ENCODE peak calls at places on chromosomes 4 and X, in seven cellular contexts. L, N, I, C, O, R and E are unnamed samples.

GRCh38 chr4:72468904-72469502 is 100.0 kb downstream of the ADAMTS3 start:
- DNase-seq in L (no peak), N (peak; percentile 37), I (peak; percentile 46), C (no peak), O (peak; percentile 79), R (no peak), E (peak; percentile 35)

GRCh38 chr4:93770201-93770600 is 58.4 kb upstream of the ATOH1 start:
- DNase-seq in L (no peak), N (no peak), I (no peak), C (no peak), O (no peak), R (no peak), E (no peak)

GRCh38 chrX:107718156-107718621 is 57.4 kb downstream of the TSC22D3 start:
- DNase-seq in L (peak; percentile 64), N (peak; percentile 79), I (peak; percentile 84), C (no peak), O (peak; percentile 93), R (no peak), E (peak; percentile 91)

GRCh38 chr4:5750052-5750950 is 39.3 kb downstream of the EVC start:
- DNase-seq in L (no peak), N (peak; percentile 93), I (peak; percentile 77), C (peak; percentile 87), O (peak; percentile 67), R (no peak), E (no peak)

GRCh38 chr4:53121304-53121865 is 244.5 kb downstream of the SCFD2 start:
- DNase-seq in L (no peak), N (no peak), I (no peak), C (no peak), O (no peak), R (no peak), E (no peak)

GRCh38 chr4:152920768-152921167 is 15.4 kb upstream of the FHDC1 start:
- DNase-seq in L (no peak), N (no peak), I (peak; percentile 40), C (no peak), O (no peak), R (no peak), E (no peak)

GRCh38 chr4:63742882-63743281 is 666.4 kb downstream of the TECRL start:
- DNase-seq in L (no peak), N (no peak), I (no peak), C (no peak), O (no peak), R (no peak), E (no peak)

GRCh38 chr4:82865592-82865991 is 25.4 kb downstream of the SEC31A start:
- DNase-seq in L (no peak), N (peak; percentile 92), I (peak; percentile 92), C (peak; percentile 68), O (peak; percentile 94), R (no peak), E (peak; percentile 13)

GRCh38 chrX:71660562-71661416 is 6.6 kb upstream of the LOC101059915 start:
- DNase-seq in L (no peak), N (no peak), I (no peak), C (no peak), O (no peak), R (no peak), E (no peak)

GRCh38 chrX:119502727-119503483 is 34.7 kb downstream of the SLC25A5 start:
- DNase-seq in L (no peak), N (peak; percentile 59), I (peak; percentile 60), C (peak; percentile 24), O (peak; percentile 31), R (peak; percentile 82), E (peak; percentile 92)

GRCh38 chr4:184811484-184812180 is 14.1 kb downstream of the ACSL1 start:
- DNase-seq in L (peak; percentile 55), N (no peak), I (no peak), C (no peak), O (no peak), R (no peak), E (no peak)

GRCh38 chr4:109495514-109495913 is 61.9 kb downstream of the SEC24B start:
- DNase-seq in L (no peak), N (no peak), I (no peak), C (no peak), O (no peak), R (no peak), E (no peak)

GRCh38 chr4:95388911-95389310 is 159.9 kb downstream of the UNC5C start:
- DNase-seq in L (no peak), N (no peak), I (peak; percentile 15), C (no peak), O (peak; percentile 26), R (no peak), E (no peak)

GRCh38 chr4:110492522-110492921 is 16.6 kb downstream of the ENPEP start:
- DNase-seq in L (no peak), N (no peak), I (no peak), C (no peak), O (no peak), R (no peak), E (no peak)

GRCh38 chrX:1105671-1106419 is 106.6 kb downstream of the CRLF2 start:
- DNase-seq in L (no peak), N (no peak), I (no peak), C (no peak), O (no peak), R (no peak), E (no peak)

GRCh38 chr4:42280327-42281095 is 116.8 kb upstream of the SHISA3 start:
- DNase-seq in L (no peak), N (peak; percentile 17), I (no peak), C (no peak), O (peak; percentile 19), R (no peak), E (peak; percentile 14)

GRCh38 chrX:97691901-97692455 is 808.3 kb downstream of the RPA4 start:
- DNase-seq in L (no peak), N (no peak), I (no peak), C (no peak), O (no peak), R (no peak), E (no peak)

GRCh38 chrX:118254611-118255010 is 91.3 kb upstream of the WDR44 start:
- DNase-seq in L (no peak), N (peak; percentile 34), I (peak; percentile 58), C (no peak), O (peak; percentile 76), R (no peak), E (peak; percentile 29)

GRCh38 chrX:115606861-115607260 is 45.9 kb downstream of the PLS3 start:
- DNase-seq in L (no peak), N (no peak), I (no peak), C (no peak), O (no peak), R (no peak), E (no peak)

GRCh38 chr4:147110968-147111367 is 165.3 kb upstream of the TTC29 start:
- DNase-seq in L (no peak), N (peak; percentile 18), I (peak; percentile 46), C (peak; percentile 12), O (peak; percentile 77), R (no peak), E (no peak)

GRCh38 chrX:10077425-10078188 is 79.2 kb upstream of the CLCN4 start:
- DNase-seq in L (no peak), N (peak; percentile 38), I (peak; percentile 43), C (peak; percentile 6), O (peak; percentile 33), R (no peak), E (peak; percentile 6)

GRCh38 chr4:77360451-77360850 is 203.4 kb downstream of the CCNG2 start:
- DNase-seq in L (no peak), N (no peak), I (no peak), C (no peak), O (no peak), R (no peak), E (no peak)

DNA sequence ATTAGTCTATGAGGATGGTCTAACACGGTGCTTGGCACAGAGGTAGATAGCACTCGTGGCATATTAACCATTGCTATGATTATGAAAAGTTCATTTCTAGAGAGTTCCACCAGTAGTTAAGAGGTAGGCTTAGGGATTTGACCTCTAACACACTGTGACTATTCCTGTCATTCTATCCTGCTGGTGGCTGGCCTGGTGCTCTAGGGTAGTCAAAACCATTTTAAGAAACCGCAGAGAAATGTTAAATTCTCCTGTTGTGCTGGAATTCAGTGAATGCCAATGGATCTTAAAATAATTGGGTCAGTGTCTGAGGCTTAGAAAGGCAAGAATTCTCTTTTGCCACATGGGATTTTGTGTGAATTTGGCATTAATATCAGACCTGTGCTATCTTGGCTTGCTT is 53.9 kb downstream of the VGLL1 start:
- DNase-seq in L (no peak), N (no peak), I (no peak), C (no peak), O (no peak), R (no peak), E (no peak)
- H3K4me3 ChIP-seq in L (no peak overlapping the region), N (no peak overlapping the region), I (no peak overlapping the region), C (no peak overlapping the region), O (no peak overlapping the region), R (no peak overlapping the region), E (no peak overlapping the region)

GRCh38 chr4:99947608-99948007 is 1.2 kb upstream of the DNAJB14 start:
- DNase-seq in L (no peak), N (no peak), I (no peak), C (no peak), O (peak; percentile 22), R (no peak), E (peak; percentile 1)
- H3K4me3 ChIP-seq in L (no peak overlapping the region), N (no peak overlapping the region), I (no peak overlapping the region), C (peak overlapping the region; percentile 5), O (peak overlapping the region; percentile 89), R (peak overlapping the region; percentile 99), E (peak overlapping the region; percentile 100)

DNA sequence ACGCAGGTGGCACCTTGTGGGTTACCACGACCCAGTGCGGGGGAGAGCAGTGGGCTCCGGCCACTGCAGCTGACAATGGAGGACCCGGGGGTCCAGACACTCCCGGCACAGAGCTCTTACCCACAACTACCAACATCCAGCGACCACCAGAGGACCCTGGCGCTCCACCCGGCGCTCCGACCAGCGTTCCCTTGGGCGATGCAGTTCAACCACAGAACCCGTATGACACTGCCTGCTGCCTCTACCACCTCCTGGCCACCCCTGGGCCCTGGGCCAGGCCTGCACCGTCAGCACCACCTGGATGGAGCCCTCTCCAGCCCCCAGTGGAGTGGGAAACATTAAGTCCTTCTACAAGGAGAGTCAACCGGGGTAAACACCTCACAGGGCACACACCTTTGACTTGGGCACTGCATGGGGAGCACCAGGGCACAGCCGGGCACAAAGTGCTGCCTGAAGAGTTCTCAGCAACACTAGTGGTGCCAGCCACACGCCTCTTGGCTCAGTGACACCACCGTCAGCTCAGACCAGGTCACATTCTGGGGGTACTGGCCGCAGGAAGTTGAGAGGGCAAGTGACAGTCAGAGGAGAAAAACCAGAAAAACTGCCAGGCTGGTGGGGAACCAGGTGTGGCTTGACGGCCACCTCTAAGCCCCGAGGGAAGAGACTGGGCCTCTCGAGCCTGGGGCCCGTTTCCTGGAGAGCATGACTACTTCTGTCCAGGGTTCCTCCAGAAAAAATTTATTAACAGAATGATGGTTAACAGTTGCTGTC is 2.6 kb downstream of the CTBP1 start:
- DNase-seq in L (peak; percentile 20), N (no peak), I (no peak), C (no peak), O (peak; percentile 7), R (no peak), E (no peak)
- H3K4me3 ChIP-seq in L (peak overlapping the region; percentile 84), N (peak overlapping the region; percentile 78), I (peak overlapping the region; percentile 67), C (peak overlapping the region; percentile 3), O (peak overlapping the region; percentile 85), R (peak overlapping the region; percentile 92), E (no peak overlapping the region)

DNA sequence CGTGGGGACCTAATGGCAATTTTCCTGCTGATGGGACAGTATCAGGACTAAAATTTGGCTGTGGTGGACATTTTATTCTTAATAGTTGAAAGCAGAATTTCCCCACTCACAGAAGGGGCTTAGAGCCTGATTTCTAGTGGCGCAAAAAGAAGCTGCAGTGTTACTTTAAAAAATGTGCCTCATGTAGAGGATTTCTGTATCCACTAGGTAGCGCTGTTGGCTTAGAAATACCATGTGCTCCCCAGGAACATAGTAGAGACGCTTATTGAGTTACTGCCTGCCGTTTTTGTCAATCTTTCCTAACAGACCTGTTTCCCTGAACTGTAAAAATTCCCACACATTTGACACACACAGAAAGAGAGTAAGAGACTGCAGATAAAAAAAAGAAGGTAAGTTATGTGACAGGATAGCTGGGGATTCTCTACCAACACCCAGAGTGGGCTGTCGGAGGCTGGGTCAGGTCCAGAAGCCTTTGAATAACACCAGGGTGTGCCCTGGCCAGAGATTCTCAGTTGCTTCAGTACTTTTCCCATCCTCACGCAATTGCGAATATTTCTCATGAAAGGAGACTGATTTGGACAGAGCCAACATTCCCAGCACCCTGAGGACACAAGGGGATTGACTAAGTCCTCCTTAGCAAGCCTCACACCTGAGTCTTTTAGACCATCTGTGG is 88.4 kb downstream of the ZXDA start:
- DNase-seq in L (no peak), N (peak; percentile 57), I (peak; percentile 27), C (peak; percentile 20), O (peak; percentile 68), R (no peak), E (peak; percentile 35)
- H3K4me3 ChIP-seq in L (peak overlapping the region; percentile 59), N (peak overlapping the region; percentile 16), I (no peak overlapping the region), C (no peak overlapping the region), O (no peak overlapping the region), R (no peak overlapping the region), E (no peak overlapping the region)